ENCODE peak calls at places on chromosomes 13 and 19, in seven cellular contexts. U is ELR; Y is neural progenitor cell; T is heart left ventricle; C is stimulated activated CD8-positive, alpha-beta memory T cell treated with anti-CD3 and anti-CD28 coated beads, Interleukin-2, amount 100 ng/mL, for 48 hours; X is GM20000; H is stimulated activated naive CD8-positive, alpha-beta T cell treated with anti-CD3 and anti-CD28 coated beads, Interleukin-15, amount 100 ng/mL, for 72 hours. J is an unnamed sample.

GRCh38 chr13:104318121-104318520 is 1251.9 kb upstream of the SLC10A2 start:
- DNase-seq in U (peak), H (no peak), C (no peak), T (no peak), Y (peak), X (no peak), J (peak)

GRCh38 chr13:66805657-66806056 is 424.5 kb downstream of the PCDH9 start:
- DNase-seq in C (no peak), X (no peak), U (peak), Y (no peak), H (no peak), T (peak), J (peak)

GRCh38 chr13:22114630-22115311 is 443.9 kb downstream of the FGF9 start:
- DNase-seq in T (peak), X (peak), H (peak), C (no peak), U (no peak), Y (no peak), J (no peak)

GRCh38 chr13:51549050-51549449 is 35.2 kb upstream of the WDFY2 start:
- DNase-seq in X (peak), C (no peak), Y (no peak), T (no peak), H (no peak), U (no peak), J (no peak)

GRCh38 chr19:32041681-32042292 is 303.6 kb upstream of the ZNF507 start:
- DNase-seq in Y (peak), U (peak), H (peak), T (peak), C (peak), X (no peak), J (peak)

GRCh38 chr13:29508874-29509249 is 86.6 kb downstream of the SLC7A1 start:
- DNase-seq in H (no peak), U (no peak), Y (no peak), T (no peak), X (no peak), C (no peak), J (no peak)

GRCh38 chr13:32881792-32882175 is 134.4 kb upstream of the KL start:
- DNase-seq in T (no peak), Y (no peak), H (no peak), C (no peak), U (no peak), X (no peak), J (no peak)

GRCh38 chr19:6696239-6696820 is 24.1 kb downstream of the C3 start:
- DNase-seq in H (no peak), T (no peak), X (no peak), C (no peak), Y (no peak), U (no peak), J (no peak)

GRCh38 chr19:29013988-29014387 is 199.0 kb downstream of the UQCRFS1 start:
- DNase-seq in C (no peak), T (no peak), X (no peak), H (no peak), U (no peak), Y (no peak), J (no peak)

GRCh38 chr13:31982124-31982523 is 49.5 kb upstream of the FRY start:
- DNase-seq in C (no peak), T (no peak), U (peak), H (no peak), Y (no peak), X (no peak), J (no peak)

GRCh38 chr13:51674276-51674675 is 90.0 kb downstream of the WDFY2 start:
- DNase-seq in T (no peak), X (no peak), Y (peak), U (no peak), H (no peak), C (no peak), J (no peak)

GRCh38 chr19:41223431-41224234 is 4.6 kb downstream of the AXL start:
- DNase-seq in X (peak), H (no peak), Y (peak), C (no peak), T (no peak), U (peak), J (peak)

GRCh38 chr19:46291829-46292228 is 5.0 kb upstream of the HIF3A start:
- DNase-seq in T (no peak), Y (no peak), C (no peak), U (no peak), H (no peak), X (no peak), J (no peak)

GRCh38 chr19:50893047-50893737 is 18.0 kb downstream of the KLK4 start:
- DNase-seq in C (no peak), U (peak), X (no peak), T (no peak), Y (no peak), H (no peak), J (no peak)

GRCh38 chr13:98327326-98328314 is 150.6 kb upstream of the RNF113B start:
- DNase-seq in U (no peak), H (no peak), X (no peak), C (no peak), Y (peak), T (no peak), J (peak)

GRCh38 chr19:48907671-48908070 is 7.6 kb downstream of the NUCB1 start:
- DNase-seq in U (no peak), T (no peak), Y (no peak), H (no peak), C (no peak), X (no peak), J (no peak)

GRCh38 chr13:43293008-43293407 is 269.6 kb downstream of the DNAJC15 start:
- DNase-seq in U (peak), Y (no peak), C (no peak), T (no peak), H (peak), X (no peak), J (no peak)

GRCh38 chr19:46453661-46454060 is 17.7 kb downstream of the PNMA8A start:
- DNase-seq in T (no peak), Y (no peak), H (no peak), C (no peak), X (no peak), U (no peak), J (no peak)

GRCh38 chr13:40185393-40185792 is 481.0 kb downstream of the FOXO1 start:
- DNase-seq in T (no peak), H (no peak), X (no peak), Y (no peak), U (no peak), C (no peak), J (no peak)

GRCh38 chr13:44591316-44591715 is 15.2 kb upstream of the TSC22D1 start:
- DNase-seq in H (no peak), T (no peak), U (no peak), Y (peak), C (no peak), X (no peak), J (no peak)

GRCh38 chr13:97834255-97834654 is 119.2 kb upstream of the IPO5 start:
- DNase-seq in H (no peak), Y (no peak), C (no peak), U (no peak), T (no peak), X (no peak), J (no peak)